ENCODE peak calls at places on chromosome 3, in nine cellular contexts. One of them, this sample, is unnamed.

GRCh38 chr3:171935261-171936123 is 92.3 kb downstream of the TMEM212 start:
- DNase-seq in A549: no peak
- DNase-seq in fibroblast of the aortic adventitia: peak; percentile 6
- DNase-seq in cardiac muscle cell: no peak
- DNase-seq in neural progenitor cell: no peak
- DNase-seq in NB4: peak; percentile 40
- DNase-seq in tibial nerve: no peak
- DNase-seq in BJ: no peak
- DNase-seq in HL-60: peak; percentile 36
- DNase-seq in this sample: no peak

GRCh38 chr3:66598168-66598567 is 97.3 kb upstream of the LRIG1 start:
- DNase-seq in A549: no peak
- DNase-seq in BJ: peak; percentile 44
- DNase-seq in fibroblast of the aortic adventitia: peak; percentile 76
- DNase-seq in neural progenitor cell: no peak
- DNase-seq in NB4: no peak
- DNase-seq in tibial nerve: no peak
- DNase-seq in cardiac muscle cell: no peak
- DNase-seq in HL-60: no peak
- DNase-seq in this sample: no peak

GRCh38 chr3:18446067-18446793 is 21.1 kb upstream of the SATB1 start:
- DNase-seq in A549: no peak
- DNase-seq in HL-60: no peak
- DNase-seq in cardiac muscle cell: no peak
- DNase-seq in tibial nerve: no peak
- DNase-seq in fibroblast of the aortic adventitia: no peak
- DNase-seq in BJ: no peak
- DNase-seq in NB4: peak; percentile 11
- DNase-seq in neural progenitor cell: peak; percentile 14
- DNase-seq in this sample: no peak

GRCh38 chr3:186287723-186288122 is 74.3 kb downstream of the DGKG start:
- DNase-seq in neural progenitor cell: no peak
- DNase-seq in tibial nerve: no peak
- DNase-seq in NB4: no peak
- DNase-seq in A549: no peak
- DNase-seq in BJ: peak; percentile 73
- DNase-seq in HL-60: no peak
- DNase-seq in fibroblast of the aortic adventitia: peak; percentile 92
- DNase-seq in cardiac muscle cell: peak; percentile 85
- DNase-seq in this sample: no peak

GRCh38 chr3:8519156-8519555 is 17.5 kb downstream of the LMCD1 start:
- DNase-seq in NB4: no peak
- DNase-seq in BJ: no peak
- DNase-seq in HL-60: no peak
- DNase-seq in tibial nerve: no peak
- DNase-seq in A549: no peak
- DNase-seq in fibroblast of the aortic adventitia: peak; percentile 86
- DNase-seq in neural progenitor cell: no peak
- DNase-seq in cardiac muscle cell: peak; percentile 95
- DNase-seq in this sample: no peak

GRCh38 chr3:48268381-48268935 is 27.6 kb downstream of the ZNF589 start:
- DNase-seq in fibroblast of the aortic adventitia: no peak
- DNase-seq in HL-60: no peak
- DNase-seq in A549: no peak
- DNase-seq in tibial nerve: no peak
- DNase-seq in BJ: no peak
- DNase-seq in neural progenitor cell: no peak
- DNase-seq in NB4: no peak
- DNase-seq in cardiac muscle cell: no peak
- DNase-seq in this sample: no peak

GRCh38 chr3:5153074-5153473 is 31.0 kb downstream of the ARL8B start:
- DNase-seq in NB4: no peak
- DNase-seq in cardiac muscle cell: no peak
- DNase-seq in tibial nerve: no peak
- DNase-seq in A549: no peak
- DNase-seq in BJ: no peak
- DNase-seq in neural progenitor cell: no peak
- DNase-seq in fibroblast of the aortic adventitia: no peak
- DNase-seq in HL-60: no peak
- DNase-seq in this sample: no peak

GRCh38 chr3:11764931-11765363 is 81.7 kb downstream of the TAMM41 start:
- DNase-seq in A549: no peak
- DNase-seq in cardiac muscle cell: peak; percentile 44
- DNase-seq in neural progenitor cell: no peak
- DNase-seq in fibroblast of the aortic adventitia: peak; percentile 81
- DNase-seq in BJ: peak; percentile 46
- DNase-seq in NB4: peak; percentile 80
- DNase-seq in tibial nerve: no peak
- DNase-seq in HL-60: peak; percentile 37
- DNase-seq in this sample: no peak

GRCh38 chr3:52406231-52406661 is 38.7 kb downstream of the SEMA3G start:
- DNase-seq in fibroblast of the aortic adventitia: no peak
- DNase-seq in HL-60: no peak
- DNase-seq in cardiac muscle cell: no peak
- DNase-seq in A549: no peak
- DNase-seq in BJ: no peak
- DNase-seq in NB4: no peak
- DNase-seq in tibial nerve: no peak
- DNase-seq in neural progenitor cell: no peak
- DNase-seq in this sample: no peak

GRCh38 chr3:110811050-110811449 is 260.6 kb upstream of the NECTIN3 start:
- DNase-seq in NB4: no peak
- DNase-seq in A549: no peak
- DNase-seq in neural progenitor cell: no peak
- DNase-seq in HL-60: no peak
- DNase-seq in tibial nerve: no peak
- DNase-seq in fibroblast of the aortic adventitia: peak; percentile 22
- DNase-seq in cardiac muscle cell: no peak
- DNase-seq in BJ: no peak
- DNase-seq in this sample: no peak

GRCh38 chr3:151178208-151178845 is 24.7 kb downstream of the GPR171 start:
- DNase-seq in fibroblast of the aortic adventitia: no peak
- DNase-seq in tibial nerve: no peak
- DNase-seq in cardiac muscle cell: no peak
- DNase-seq in HL-60: no peak
- DNase-seq in NB4: no peak
- DNase-seq in A549: no peak
- DNase-seq in BJ: no peak
- DNase-seq in neural progenitor cell: no peak
- DNase-seq in this sample: no peak

GRCh38 chr3:48877671-48878070 is 21.0 kb downstream of the SLC25A20 start:
- DNase-seq in fibroblast of the aortic adventitia: no peak
- DNase-seq in A549: no peak
- DNase-seq in HL-60: no peak
- DNase-seq in tibial nerve: no peak
- DNase-seq in NB4: no peak
- DNase-seq in BJ: no peak
- DNase-seq in cardiac muscle cell: no peak
- DNase-seq in neural progenitor cell: no peak
- DNase-seq in this sample: no peak

GRCh38 chr3:184808021-184808420 is 3.9 kb upstream of the VPS8 start:
- DNase-seq in A549: no peak
- DNase-seq in NB4: peak; percentile 54
- DNase-seq in BJ: no peak
- DNase-seq in cardiac muscle cell: peak; percentile 8
- DNase-seq in HL-60: peak; percentile 29
- DNase-seq in fibroblast of the aortic adventitia: no peak
- DNase-seq in neural progenitor cell: peak; percentile 86
- DNase-seq in tibial nerve: no peak
- DNase-seq in this sample: no peak

GRCh38 chr3:98602078-98602678 is 8.8 kb upstream of the CPOX start:
- DNase-seq in tibial nerve: peak; percentile 55
- DNase-seq in neural progenitor cell: peak; percentile 67
- DNase-seq in NB4: peak; percentile 73
- DNase-seq in fibroblast of the aortic adventitia: peak; percentile 85
- DNase-seq in cardiac muscle cell: peak; percentile 84
- DNase-seq in HL-60: peak; percentile 59
- DNase-seq in BJ: no peak
- DNase-seq in A549: peak; percentile 56
- DNase-seq in this sample: peak; percentile 81

GRCh38 chr3:158470944-158471638 is 99.9 kb upstream of the MLF1 start:
- DNase-seq in A549: no peak
- DNase-seq in BJ: no peak
- DNase-seq in HL-60: no peak
- DNase-seq in NB4: no peak
- DNase-seq in neural progenitor cell: no peak
- DNase-seq in tibial nerve: no peak
- DNase-seq in cardiac muscle cell: peak; percentile 58
- DNase-seq in fibroblast of the aortic adventitia: peak; percentile 79
- DNase-seq in this sample: no peak

GRCh38 chr3:134709563-134710312 is 58.9 kb upstream of the KY start:
- DNase-seq in neural progenitor cell: no peak
- DNase-seq in fibroblast of the aortic adventitia: peak; percentile 83
- DNase-seq in tibial nerve: no peak
- DNase-seq in HL-60: no peak
- DNase-seq in A549: no peak
- DNase-seq in cardiac muscle cell: no peak
- DNase-seq in BJ: no peak
- DNase-seq in NB4: no peak
- DNase-seq in this sample: no peak

DNA sequence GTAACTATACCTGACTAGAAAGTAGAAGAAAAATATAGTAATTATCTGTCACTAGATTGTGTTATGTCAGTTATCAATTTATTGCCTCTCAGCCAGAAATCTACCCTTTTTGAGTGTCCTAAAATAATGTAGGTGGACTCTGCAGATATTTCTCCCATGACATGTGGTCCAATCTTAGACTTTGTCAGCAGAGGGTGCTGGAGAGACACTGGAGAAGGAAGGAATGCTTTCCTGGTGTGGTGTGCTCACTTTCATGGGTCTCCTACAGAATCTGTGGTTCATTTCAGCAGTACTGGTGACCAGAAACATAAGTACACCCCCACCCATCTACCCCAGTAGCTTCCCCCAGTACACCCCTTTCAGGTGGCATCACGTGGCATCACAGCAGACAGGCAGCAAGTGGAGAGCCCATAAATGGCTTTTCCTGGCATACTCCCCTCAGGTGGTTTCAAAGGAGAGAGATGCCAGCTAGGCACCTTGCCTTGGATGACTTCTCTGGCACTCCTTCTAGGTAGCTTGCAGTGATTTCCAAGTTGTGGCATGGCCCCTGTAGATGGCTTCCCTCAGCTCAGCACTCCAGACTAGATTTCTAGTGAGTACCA is 114.7 kb downstream of the GADL1 start:
- DNase-seq in A549: peak; percentile 31
- DNase-seq in neural progenitor cell: peak; percentile 49
- DNase-seq in tibial nerve: no peak
- DNase-seq in cardiac muscle cell: peak; percentile 59
- DNase-seq in fibroblast of the aortic adventitia: peak; percentile 50
- DNase-seq in HL-60: peak; percentile 34
- DNase-seq in BJ: no peak
- DNase-seq in NB4: peak; percentile 52
- DNase-seq in this sample: peak; percentile 25
- TF ChIP-seq CTCF in A549: peak; percentile 47
- TF ChIP-seq CTCF in neural progenitor cell: peak; percentile 57
- TF ChIP-seq CTCF in tibial nerve: no peak
- TF ChIP-seq CTCF in cardiac muscle cell: peak; percentile 68
- TF ChIP-seq CTCF in fibroblast of the aortic adventitia: peak; percentile 61
- TF ChIP-seq CTCF in HL-60: peak; percentile 19
- TF ChIP-seq CTCF in BJ: peak; percentile 68
- TF ChIP-seq CTCF in NB4: peak; percentile 40
- TF ChIP-seq CTCF in this sample: peak; percentile 36

DNA sequence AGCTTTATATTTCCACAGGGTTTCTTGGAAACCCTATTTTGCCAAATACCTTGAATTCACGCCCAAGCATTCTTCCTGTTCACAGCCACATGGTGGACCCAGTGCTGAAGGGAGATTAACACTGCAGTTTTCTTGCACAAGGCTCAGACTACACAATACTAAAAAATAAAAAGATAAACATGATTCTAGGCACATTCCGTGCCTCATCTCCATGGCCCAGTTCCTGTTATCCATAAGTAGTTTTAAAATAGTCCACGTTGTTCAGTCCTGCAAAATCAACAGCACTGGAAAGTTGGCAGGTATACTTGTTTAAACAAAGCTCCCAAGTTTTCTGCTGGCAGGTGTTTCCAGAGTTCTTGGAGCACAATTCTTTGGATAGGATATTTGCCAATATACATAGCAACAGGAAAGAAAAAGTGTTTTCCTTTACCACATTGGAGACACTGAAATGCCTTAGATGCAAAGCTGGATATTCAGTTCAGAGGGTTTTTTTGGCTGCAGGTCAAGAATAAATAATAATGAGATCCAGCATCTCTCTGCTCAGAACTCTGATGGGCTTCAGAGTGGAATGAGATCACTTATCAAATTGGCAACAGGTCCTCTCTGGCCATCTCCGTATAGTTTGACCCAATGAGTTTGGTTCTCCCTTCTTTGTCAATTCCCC is 88.1 kb upstream of the TGFBR2 start:
- DNase-seq in NB4: no peak
- DNase-seq in BJ: no peak
- DNase-seq in cardiac muscle cell: peak; percentile 93
- DNase-seq in A549: peak; percentile 8
- DNase-seq in HL-60: no peak
- DNase-seq in neural progenitor cell: no peak
- DNase-seq in tibial nerve: peak; percentile 70
- DNase-seq in fibroblast of the aortic adventitia: peak; percentile 99
- DNase-seq in this sample: no peak
- H3K4me3 ChIP-seq in NB4: no peak overlapping the region
- H3K4me3 ChIP-seq in BJ: no peak overlapping the region
- H3K4me3 ChIP-seq in cardiac muscle cell: no peak overlapping the region
- H3K4me3 ChIP-seq in A549: no peak overlapping the region
- H3K4me3 ChIP-seq in HL-60: no peak overlapping the region
- H3K4me3 ChIP-seq in neural progenitor cell: no peak overlapping the region
- H3K4me3 ChIP-seq in tibial nerve: no peak overlapping the region
- H3K4me3 ChIP-seq in fibroblast of the aortic adventitia: no peak overlapping the region
- H3K4me3 ChIP-seq in this sample: no peak overlapping the region

GRCh38 chr3:88434001-88434400 is 284.2 kb downstream of the C3orf38 start:
- DNase-seq in HL-60: no peak
- DNase-seq in NB4: no peak
- DNase-seq in A549: no peak
- DNase-seq in cardiac muscle cell: no peak
- DNase-seq in tibial nerve: no peak
- DNase-seq in fibroblast of the aortic adventitia: no peak
- DNase-seq in BJ: no peak
- DNase-seq in neural progenitor cell: no peak
- DNase-seq in this sample: peak; percentile 17

GRCh38 chr3:88433572-88433971 is 283.8 kb downstream of the C3orf38 start:
- DNase-seq in fibroblast of the aortic adventitia: no peak
- DNase-seq in cardiac muscle cell: no peak
- DNase-seq in tibial nerve: no peak
- DNase-seq in HL-60: no peak
- DNase-seq in NB4: no peak
- DNase-seq in BJ: no peak
- DNase-seq in A549: no peak
- DNase-seq in neural progenitor cell: no peak
- DNase-seq in this sample: peak; percentile 79
- TF ChIP-seq CTCF in fibroblast of the aortic adventitia: no peak
- TF ChIP-seq CTCF in cardiac muscle cell: no peak
- TF ChIP-seq CTCF in tibial nerve: no peak
- TF ChIP-seq CTCF in HL-60: no peak
- TF ChIP-seq CTCF in NB4: no peak
- TF ChIP-seq CTCF in BJ: no peak
- TF ChIP-seq CTCF in A549: no peak
- TF ChIP-seq CTCF in neural progenitor cell: no peak
- TF ChIP-seq CTCF in this sample: no peak

DNA sequence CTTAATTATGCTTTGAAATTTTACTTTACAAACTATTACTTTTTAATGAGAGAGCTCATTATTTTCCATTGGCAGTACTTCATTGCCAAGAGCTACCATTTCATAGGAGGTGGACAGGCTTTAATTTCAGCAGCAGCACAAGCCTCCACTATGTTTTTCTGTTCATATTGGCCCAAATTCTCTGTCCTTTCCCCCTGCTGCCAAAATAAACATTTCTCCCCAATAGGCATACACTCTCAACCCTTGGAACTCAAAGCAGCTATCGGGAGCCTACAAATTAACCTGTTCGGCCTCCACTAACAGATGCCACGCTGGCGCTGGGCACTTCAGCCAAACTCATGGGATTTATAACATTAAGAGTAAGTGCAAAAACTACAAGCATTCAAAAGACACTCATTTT is 95.6 kb downstream of the NSUN3 start:
- DNase-seq in HL-60: no peak
- DNase-seq in BJ: no peak
- DNase-seq in NB4: no peak
- DNase-seq in A549: no peak
- DNase-seq in cardiac muscle cell: no peak
- DNase-seq in neural progenitor cell: no peak
- DNase-seq in tibial nerve: no peak
- DNase-seq in fibroblast of the aortic adventitia: peak; percentile 2
- DNase-seq in this sample: no peak
- H3K4me3 ChIP-seq in HL-60: no peak overlapping the region
- H3K4me3 ChIP-seq in BJ: no peak overlapping the region
- H3K4me3 ChIP-seq in NB4: no peak overlapping the region
- H3K4me3 ChIP-seq in A549: no peak overlapping the region
- H3K4me3 ChIP-seq in cardiac muscle cell: no peak overlapping the region
- H3K4me3 ChIP-seq in neural progenitor cell: no peak overlapping the region
- H3K4me3 ChIP-seq in tibial nerve: no peak overlapping the region
- H3K4me3 ChIP-seq in fibroblast of the aortic adventitia: no peak overlapping the region
- H3K4me3 ChIP-seq in this sample: no peak overlapping the region

This sample was measured in GM12865.